ENCODE peak calls at places on chromosome 18, in eight cellular contexts. One of them, this sample, is unnamed.

GRCh38 chr18:36127866-36128845 is 984 bp downstream of the SLC39A6 start:
- DNase-seq in ovary: no peak
- DNase-seq in body of pancreas: peak; percentile 21
- DNase-seq in gastrocnemius medialis: no peak
- DNase-seq in NT2/D1: no peak
- DNase-seq in aorta: no peak
- DNase-seq in esophagus muscularis mucosa: no peak
- DNase-seq in fibroblast of lung: peak; percentile 58
- DNase-seq in this sample: no peak

GRCh38 chr18:3036108-3036507 is 23.2 kb upstream of the LPIN2 start:
- DNase-seq in ovary: no peak
- DNase-seq in body of pancreas: no peak
- DNase-seq in gastrocnemius medialis: no peak
- DNase-seq in NT2/D1: no peak
- DNase-seq in aorta: no peak
- DNase-seq in esophagus muscularis mucosa: no peak
- DNase-seq in fibroblast of lung: no peak
- DNase-seq in this sample: no peak

GRCh38 chr18:76013041-76013440 is 482.0 kb downstream of the ZNF516 start:
- DNase-seq in ovary: no peak
- DNase-seq in body of pancreas: no peak
- DNase-seq in gastrocnemius medialis: no peak
- DNase-seq in NT2/D1: no peak
- DNase-seq in aorta: no peak
- DNase-seq in esophagus muscularis mucosa: no peak
- DNase-seq in fibroblast of lung: no peak
- DNase-seq in this sample: no peak

GRCh38 chr18:29560270-29560669 is 1383.3 kb upstream of the CDH2 start:
- DNase-seq in ovary: no peak
- DNase-seq in body of pancreas: no peak
- DNase-seq in gastrocnemius medialis: no peak
- DNase-seq in NT2/D1: no peak
- DNase-seq in aorta: no peak
- DNase-seq in esophagus muscularis mucosa: no peak
- DNase-seq in fibroblast of lung: no peak
- DNase-seq in this sample: no peak

GRCh38 chr18:66346833-66347595 is 256.9 kb downstream of the CDH19 start:
- DNase-seq in ovary: no peak
- DNase-seq in body of pancreas: no peak
- DNase-seq in gastrocnemius medialis: no peak
- DNase-seq in NT2/D1: no peak
- DNase-seq in aorta: no peak
- DNase-seq in esophagus muscularis mucosa: no peak
- DNase-seq in fibroblast of lung: no peak
- DNase-seq in this sample: no peak

GRCh38 chr18:3066391-3067079 is 53.6 kb upstream of the LPIN2 start:
- DNase-seq in ovary: no peak
- DNase-seq in body of pancreas: no peak
- DNase-seq in gastrocnemius medialis: no peak
- DNase-seq in NT2/D1: no peak
- DNase-seq in aorta: no peak
- DNase-seq in esophagus muscularis mucosa: peak; percentile 64
- DNase-seq in fibroblast of lung: no peak
- DNase-seq in this sample: no peak

GRCh38 chr18:79815657-79816056 is 17.9 kb downstream of the KCNG2 start:
- DNase-seq in ovary: no peak
- DNase-seq in body of pancreas: no peak
- DNase-seq in gastrocnemius medialis: no peak
- DNase-seq in NT2/D1: no peak
- DNase-seq in aorta: peak; percentile 46
- DNase-seq in esophagus muscularis mucosa: no peak
- DNase-seq in fibroblast of lung: no peak
- DNase-seq in this sample: no peak

GRCh38 chr18:80109676-80110078 is 615 bp downstream of the ADNP2 start:
- DNase-seq in ovary: peak; percentile 66
- DNase-seq in body of pancreas: peak; percentile 28
- DNase-seq in gastrocnemius medialis: no peak
- DNase-seq in NT2/D1: no peak
- DNase-seq in aorta: peak; percentile 82
- DNase-seq in esophagus muscularis mucosa: peak; percentile 89
- DNase-seq in fibroblast of lung: peak; percentile 39
- DNase-seq in this sample: no peak

GRCh38 chr18:8898990-8899389 is 193.6 kb downstream of the MTCL1 start:
- DNase-seq in ovary: no peak
- DNase-seq in body of pancreas: peak; percentile 46
- DNase-seq in gastrocnemius medialis: no peak
- DNase-seq in NT2/D1: no peak
- DNase-seq in aorta: no peak
- DNase-seq in esophagus muscularis mucosa: no peak
- DNase-seq in fibroblast of lung: no peak
- DNase-seq in this sample: no peak

GRCh38 chr18:46466236-46467160 is 190.5 kb downstream of the LOXHD1 start:
- DNase-seq in ovary: no peak
- DNase-seq in body of pancreas: no peak
- DNase-seq in gastrocnemius medialis: no peak
- DNase-seq in NT2/D1: peak; percentile 61
- DNase-seq in aorta: no peak
- DNase-seq in esophagus muscularis mucosa: no peak
- DNase-seq in fibroblast of lung: no peak
- DNase-seq in this sample: no peak

GRCh38 chr18:57287766-57288165 is 64.6 kb upstream of the ST8SIA3 start:
- DNase-seq in ovary: no peak
- DNase-seq in body of pancreas: no peak
- DNase-seq in gastrocnemius medialis: no peak
- DNase-seq in NT2/D1: no peak
- DNase-seq in aorta: no peak
- DNase-seq in esophagus muscularis mucosa: no peak
- DNase-seq in fibroblast of lung: no peak
- DNase-seq in this sample: no peak

GRCh38 chr18:66440433-66440832 is 163.5 kb downstream of the CDH19 start:
- DNase-seq in ovary: no peak
- DNase-seq in body of pancreas: no peak
- DNase-seq in gastrocnemius medialis: no peak
- DNase-seq in NT2/D1: no peak
- DNase-seq in aorta: no peak
- DNase-seq in esophagus muscularis mucosa: no peak
- DNase-seq in fibroblast of lung: no peak
- DNase-seq in this sample: no peak

GRCh38 chr18:39976771-39977170 is 1978.3 kb upstream of the PIK3C3 start:
- DNase-seq in ovary: no peak
- DNase-seq in body of pancreas: no peak
- DNase-seq in gastrocnemius medialis: no peak
- DNase-seq in NT2/D1: no peak
- DNase-seq in aorta: no peak
- DNase-seq in esophagus muscularis mucosa: no peak
- DNase-seq in fibroblast of lung: no peak
- DNase-seq in this sample: no peak

GRCh38 chr18:30088238-30088637 is 954.3 kb downstream of the DSC3 start:
- DNase-seq in ovary: no peak
- DNase-seq in body of pancreas: no peak
- DNase-seq in gastrocnemius medialis: no peak
- DNase-seq in NT2/D1: no peak
- DNase-seq in aorta: no peak
- DNase-seq in esophagus muscularis mucosa: no peak
- DNase-seq in fibroblast of lung: no peak
- DNase-seq in this sample: no peak

GRCh38 chr18:77062518-77063003 is 70.0 kb downstream of the MBP start:
- DNase-seq in ovary: no peak
- DNase-seq in body of pancreas: no peak
- DNase-seq in gastrocnemius medialis: no peak
- DNase-seq in NT2/D1: no peak
- DNase-seq in aorta: no peak
- DNase-seq in esophagus muscularis mucosa: no peak
- DNase-seq in fibroblast of lung: peak; percentile 74
- DNase-seq in this sample: peak; percentile 82

GRCh38 chr18:31741096-31741735 is 19.5 kb downstream of the SLC25A52 start:
- DNase-seq in ovary: no peak
- DNase-seq in body of pancreas: peak; percentile 70
- DNase-seq in gastrocnemius medialis: no peak
- DNase-seq in NT2/D1: peak; percentile 15
- DNase-seq in aorta: no peak
- DNase-seq in esophagus muscularis mucosa: no peak
- DNase-seq in fibroblast of lung: peak; percentile 49
- DNase-seq in this sample: no peak

GRCh38 chr18:8116346-8117007 is 492.8 kb upstream of the RAB12 start:
- DNase-seq in ovary: no peak
- DNase-seq in body of pancreas: no peak
- DNase-seq in gastrocnemius medialis: no peak
- DNase-seq in NT2/D1: no peak
- DNase-seq in aorta: no peak
- DNase-seq in esophagus muscularis mucosa: no peak
- DNase-seq in fibroblast of lung: peak; percentile 59
- DNase-seq in this sample: no peak

GRCh38 chr18:76803814-76804213 is 18.5 kb upstream of the ZNF236 start:
- DNase-seq in ovary: peak; percentile 65
- DNase-seq in body of pancreas: peak; percentile 69
- DNase-seq in gastrocnemius medialis: peak; percentile 29
- DNase-seq in NT2/D1: no peak
- DNase-seq in aorta: no peak
- DNase-seq in esophagus muscularis mucosa: peak; percentile 94
- DNase-seq in fibroblast of lung: peak; percentile 55
- DNase-seq in this sample: peak; percentile 73

GRCh38 chr18:76801567-76802505 is 20.5 kb upstream of the ZNF236 start:
- DNase-seq in ovary: peak; percentile 74
- DNase-seq in body of pancreas: peak; percentile 65
- DNase-seq in gastrocnemius medialis: peak; percentile 15
- DNase-seq in NT2/D1: no peak
- DNase-seq in aorta: peak; percentile 91
- DNase-seq in esophagus muscularis mucosa: no peak
- DNase-seq in fibroblast of lung: peak; percentile 40
- DNase-seq in this sample: peak; percentile 30

GRCh38 chr18:21105936-21106335 is 5.7 kb downstream of the ROCK1 start:
- DNase-seq in ovary: no peak
- DNase-seq in body of pancreas: no peak
- DNase-seq in gastrocnemius medialis: no peak
- DNase-seq in NT2/D1: no peak
- DNase-seq in aorta: no peak
- DNase-seq in esophagus muscularis mucosa: no peak
- DNase-seq in fibroblast of lung: no peak
- DNase-seq in this sample: no peak
- H3K4me1 ChIP-seq in ovary: peaks cover 7% of the 10 kb centered on the region
- H3K4me1 ChIP-seq in body of pancreas: peaks cover 47% of the 10 kb centered on the region
- H3K4me1 ChIP-seq in gastrocnemius medialis: peaks cover 67% of the 10 kb centered on the region
- H3K4me1 ChIP-seq in NT2/D1: no peaks in the 10 kb centered on the region
- H3K4me1 ChIP-seq in aorta: peaks cover 6% of the 10 kb centered on the region
- H3K4me1 ChIP-seq in esophagus muscularis mucosa: peaks cover 80% of the 10 kb centered on the region
- H3K4me1 ChIP-seq in fibroblast of lung: no peaks in the 10 kb centered on the region
- H3K4me1 ChIP-seq in this sample: peaks cover 53% of the 10 kb centered on the region

GRCh38 chr18:74457743-74458465 is 796 bp upstream of the DIPK1C start:
- DNase-seq in ovary: no peak
- DNase-seq in body of pancreas: no peak
- DNase-seq in gastrocnemius medialis: no peak
- DNase-seq in NT2/D1: no peak
- DNase-seq in aorta: no peak
- DNase-seq in esophagus muscularis mucosa: no peak
- DNase-seq in fibroblast of lung: no peak
- DNase-seq in this sample: no peak
- H3K27me3 ChIP-seq in ovary: no peaks in the 10 kb centered on the region
- H3K27me3 ChIP-seq in body of pancreas: peaks cover 25% of the 10 kb centered on the region
- H3K27me3 ChIP-seq in gastrocnemius medialis: peaks cover 46% of the 10 kb centered on the region
- H3K27me3 ChIP-seq in NT2/D1: peaks cover 46% of the 10 kb centered on the region
- H3K27me3 ChIP-seq in aorta: no peaks in the 10 kb centered on the region
- H3K27me3 ChIP-seq in esophagus muscularis mucosa: no peaks in the 10 kb centered on the region
- H3K27me3 ChIP-seq in fibroblast of lung: peaks cover 18% of the 10 kb centered on the region
- H3K27me3 ChIP-seq in this sample: no peaks in the 10 kb centered on the region

GRCh38 chr18:10417679-10418078 is 36.8 kb upstream of the APCDD1 start:
- DNase-seq in ovary: no peak
- DNase-seq in body of pancreas: no peak
- DNase-seq in gastrocnemius medialis: no peak
- DNase-seq in NT2/D1: no peak
- DNase-seq in aorta: no peak
- DNase-seq in esophagus muscularis mucosa: peak; percentile 91
- DNase-seq in fibroblast of lung: peak; percentile 28
- DNase-seq in this sample: no peak
- H3K4me1 ChIP-seq in ovary: peaks cover 2% of the 10 kb centered on the region
- H3K4me1 ChIP-seq in body of pancreas: no peaks in the 10 kb centered on the region
- H3K4me1 ChIP-seq in gastrocnemius medialis: no peaks in the 10 kb centered on the region
- H3K4me1 ChIP-seq in NT2/D1: peaks cover 3% of the 10 kb centered on the region
- H3K4me1 ChIP-seq in aorta: no peaks in the 10 kb centered on the region
- H3K4me1 ChIP-seq in esophagus muscularis mucosa: peaks cover 3% of the 10 kb centered on the region
- H3K4me1 ChIP-seq in fibroblast of lung: peaks cover 8% of the 10 kb centered on the region
- H3K4me1 ChIP-seq in this sample: no peaks in the 10 kb centered on the region

DNA sequence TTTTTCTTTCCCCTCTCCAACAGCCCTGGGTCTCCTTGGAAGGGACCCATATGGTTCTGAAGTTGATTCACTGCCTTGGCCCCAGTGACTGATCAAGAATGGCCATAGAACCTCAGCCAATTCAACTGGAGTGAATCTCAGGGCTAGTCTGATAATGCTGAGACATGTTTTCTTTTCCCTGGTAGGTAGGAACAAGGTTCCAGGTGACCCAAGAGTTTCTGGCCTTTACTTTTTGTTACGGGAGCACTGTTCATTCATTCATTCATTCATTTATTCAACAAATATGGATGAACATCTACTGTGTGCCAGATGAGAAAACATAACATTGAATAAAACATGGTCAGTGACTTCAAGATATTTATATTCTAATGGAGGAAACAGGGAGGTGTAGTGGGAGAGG is 3.1 kb upstream of the ZCCHC2 start:
- DNase-seq in ovary: no peak
- DNase-seq in body of pancreas: no peak
- DNase-seq in gastrocnemius medialis: no peak
- DNase-seq in NT2/D1: no peak
- DNase-seq in aorta: no peak
- DNase-seq in esophagus muscularis mucosa: no peak
- DNase-seq in fibroblast of lung: no peak
- DNase-seq in this sample: no peak
- H3K27me3 ChIP-seq in ovary: no peaks in the 10 kb centered on the region
- H3K27me3 ChIP-seq in body of pancreas: no peaks in the 10 kb centered on the region
- H3K27me3 ChIP-seq in gastrocnemius medialis: no peaks in the 10 kb centered on the region
- H3K27me3 ChIP-seq in NT2/D1: peaks cover 14% of the 10 kb centered on the region
- H3K27me3 ChIP-seq in aorta: no peaks in the 10 kb centered on the region
- H3K27me3 ChIP-seq in esophagus muscularis mucosa: no peaks in the 10 kb centered on the region
- H3K27me3 ChIP-seq in fibroblast of lung: no peaks in the 10 kb centered on the region
- H3K27me3 ChIP-seq in this sample: no peaks in the 10 kb centered on the region

GRCh38 chr18:50654658-50655550 is 95.0 kb downstream of the MAPK4 start:
- DNase-seq in ovary: peak; percentile 52
- DNase-seq in body of pancreas: no peak
- DNase-seq in gastrocnemius medialis: peak; percentile 43
- DNase-seq in NT2/D1: no peak
- DNase-seq in aorta: peak; percentile 70
- DNase-seq in esophagus muscularis mucosa: no peak
- DNase-seq in fibroblast of lung: no peak
- DNase-seq in this sample: no peak

GRCh38 chr18:50656396-50656795 is 96.5 kb downstream of the MAPK4 start:
- DNase-seq in ovary: no peak
- DNase-seq in body of pancreas: no peak
- DNase-seq in gastrocnemius medialis: no peak
- DNase-seq in NT2/D1: no peak
- DNase-seq in aorta: no peak
- DNase-seq in esophagus muscularis mucosa: no peak
- DNase-seq in fibroblast of lung: no peak
- DNase-seq in this sample: no peak

GRCh38 chr18:50658601-50659000 is 98.7 kb downstream of the MAPK4 start:
- DNase-seq in ovary: no peak
- DNase-seq in body of pancreas: no peak
- DNase-seq in gastrocnemius medialis: no peak
- DNase-seq in NT2/D1: no peak
- DNase-seq in aorta: peak; percentile 40
- DNase-seq in esophagus muscularis mucosa: no peak
- DNase-seq in fibroblast of lung: no peak
- DNase-seq in this sample: no peak

GRCh38 chr18:50659091-50660003 is 99.5 kb downstream of the MAPK4 start:
- DNase-seq in ovary: no peak
- DNase-seq in body of pancreas: no peak
- DNase-seq in gastrocnemius medialis: peak; percentile 36
- DNase-seq in NT2/D1: no peak
- DNase-seq in aorta: peak; percentile 46
- DNase-seq in esophagus muscularis mucosa: no peak
- DNase-seq in fibroblast of lung: no peak
- DNase-seq in this sample: no peak

GRCh38 chr18:50656841-50657470 is 97.1 kb downstream of the MAPK4 start:
- DNase-seq in ovary: no peak
- DNase-seq in body of pancreas: no peak
- DNase-seq in gastrocnemius medialis: peak; percentile 26
- DNase-seq in NT2/D1: no peak
- DNase-seq in aorta: peak; percentile 45
- DNase-seq in esophagus muscularis mucosa: no peak
- DNase-seq in fibroblast of lung: no peak
- DNase-seq in this sample: no peak
- H3K4me1 ChIP-seq in ovary: peaks cover 7% of the 10 kb centered on the region
- H3K4me1 ChIP-seq in body of pancreas: no peaks in the 10 kb centered on the region
- H3K4me1 ChIP-seq in gastrocnemius medialis: peaks cover 47% of the 10 kb centered on the region
- H3K4me1 ChIP-seq in NT2/D1: peaks cover 7% of the 10 kb centered on the region
- H3K4me1 ChIP-seq in aorta: no peaks in the 10 kb centered on the region
- H3K4me1 ChIP-seq in esophagus muscularis mucosa: peaks cover 59% of the 10 kb centered on the region
- H3K4me1 ChIP-seq in fibroblast of lung: no peaks in the 10 kb centered on the region
- H3K4me1 ChIP-seq in this sample: no peaks in the 10 kb centered on the region